ENCODE peak calls at places on chromosomes 11 and 22, in four cellular contexts. U, M, P and W are unnamed samples.

GRCh38 chr22:21073023-21073422 is 27.3 kb downstream of the LRRC74B start:
- DNase-seq in U (no peak), M (no peak), P (no peak), W (no peak)

GRCh38 chr11:106482920-106483761 is 405.7 kb downstream of the AASDHPPT start:
- DNase-seq in U (no peak), M (no peak), P (no peak), W (no peak)

GRCh38 chr11:32259641-32260081 is 168.8 kb downstream of the RCN1 start:
- DNase-seq in U (no peak), M (peak), P (no peak), W (no peak)

GRCh38 chr11:85893378-85893777 is 38.2 kb downstream of the CCDC83 start:
- DNase-seq in U (no peak), M (no peak), P (no peak), W (no peak)

GRCh38 chr22:48378673-48379072 is 1449.0 kb downstream of the BRD1 start:
- DNase-seq in U (no peak), M (no peak), P (no peak), W (no peak)

GRCh38 chr22:21641417-21641794 is 696 bp upstream of the SDF2L1 start:
- DNase-seq in U (no peak), M (no peak), P (no peak), W (no peak)

GRCh38 chr22:49322861-49323622 is 504.6 kb downstream of the BRD1 start:
- DNase-seq in U (no peak), M (no peak), P (peak), W (no peak)

GRCh38 chr11:27716216-27716615 is 16.0 kb upstream of the BDNF start:
- DNase-seq in U (no peak), M (no peak), P (no peak), W (no peak)

GRCh38 chr11:65382804-65383368 is 440 bp upstream of the SLC25A45 start:
- DNase-seq in U (peak), M (no peak), P (no peak), W (no peak)

GRCh38 chr22:21569459-21570161 is 2.1 kb downstream of the UBE2L3 start:
- DNase-seq in U (no peak), M (no peak), P (no peak), W (no peak)

GRCh38 chr11:17008099-17008498 is 6.1 kb downstream of the PLEKHA7 start:
- DNase-seq in U (no peak), M (no peak), P (no peak), W (no peak)

GRCh38 chr22:25111579-25112517 is 87.8 kb upstream of the CRYBB3 start:
- DNase-seq in U (no peak), M (no peak), P (no peak), W (no peak)

GRCh38 chr11:132576706-132577105 is 955.6 kb downstream of the OPCML start:
- DNase-seq in U (no peak), M (peak), P (no peak), W (no peak)